ENCODE peak calls at places on chromosome 17, in four cellular contexts. One of them, this sample, is unnamed. For H3K36me3 and H3K27me3, the result is how much of the 10 kb centered on the place peaks cover.

GRCh38 chr17:80371196-80371595 is 43.8 kb upstream of the ENDOV start:
- DNase-seq in keratinocyte: no peak
- DNase-seq in body of pancreas: no peak
- DNase-seq in osteoblast: no peak
- DNase-seq in this sample: no peak

GRCh38 chr17:69320210-69320907 is 6.6 kb downstream of the ABCA5 start:
- DNase-seq in keratinocyte: no peak
- DNase-seq in body of pancreas: no peak
- DNase-seq in osteoblast: peak
- DNase-seq in this sample: no peak

GRCh38 chr17:44878627-44879221 is 20.5 kb downstream of the EFTUD2 start:
- DNase-seq in keratinocyte: no peak
- DNase-seq in body of pancreas: peak
- DNase-seq in osteoblast: peak
- DNase-seq in this sample: peak

GRCh38 chr17:74043976-74044375 is 159.5 kb upstream of the RPL38 start:
- DNase-seq in keratinocyte: no peak
- DNase-seq in body of pancreas: no peak
- DNase-seq in osteoblast: no peak
- DNase-seq in this sample: no peak

GRCh38 chr17:5986644-5987043 is 83.5 kb upstream of the WSCD1 start:
- DNase-seq in keratinocyte: no peak
- DNase-seq in body of pancreas: no peak
- DNase-seq in osteoblast: no peak
- DNase-seq in this sample: no peak

GRCh38 chr17:35577826-35578194 is 561 bp downstream of the PEX12 start:
- DNase-seq in keratinocyte: no peak
- DNase-seq in body of pancreas: peak
- DNase-seq in osteoblast: no peak
- DNase-seq in this sample: no peak

GRCh38 chr17:73770115-73770848 is 126.0 kb upstream of the SDK2 start:
- DNase-seq in keratinocyte: peak
- DNase-seq in body of pancreas: peak
- DNase-seq in osteoblast: peak
- DNase-seq in this sample: no peak

GRCh38 chr17:65173284-65173793 is 36.2 kb downstream of the RGS9 start:
- DNase-seq in keratinocyte: no peak
- DNase-seq in body of pancreas: peak
- DNase-seq in osteoblast: no peak
- DNase-seq in this sample: no peak

GRCh38 chr17:10226930-10227695 is 28.7 kb upstream of the GAS7 start:
- DNase-seq in keratinocyte: no peak
- DNase-seq in body of pancreas: no peak
- DNase-seq in osteoblast: peak
- DNase-seq in this sample: peak

GRCh38 chr17:33099906-33100305 is 108.3 kb downstream of the SPACA3 start:
- DNase-seq in keratinocyte: no peak
- DNase-seq in body of pancreas: no peak
- DNase-seq in osteoblast: no peak
- DNase-seq in this sample: no peak

GRCh38 chr17:28701987-28702751 is 9.5 kb downstream of the PROCA1 start:
- DNase-seq in keratinocyte: no peak
- DNase-seq in body of pancreas: no peak
- DNase-seq in osteoblast: peak
- DNase-seq in this sample: peak

GRCh38 chr17:17837966-17838962 is 1.5 kb upstream of the SREBF1 start:
- DNase-seq in keratinocyte: no peak
- DNase-seq in body of pancreas: peak
- DNase-seq in osteoblast: peak
- DNase-seq in this sample: peak

GRCh38 chr17:81383504-81384421 is 11.5 kb upstream of the BAHCC1 start:
- DNase-seq in keratinocyte: no peak
- DNase-seq in body of pancreas: no peak
- DNase-seq in osteoblast: no peak
- DNase-seq in this sample: no peak

GRCh38 chr17:27993723-27994310 is 48.7 kb upstream of the NLK start:
- DNase-seq in keratinocyte: no peak
- DNase-seq in body of pancreas: no peak
- DNase-seq in osteoblast: no peak
- DNase-seq in this sample: no peak

GRCh38 chr17:6304894-6305612 is 129.9 kb downstream of the AIPL1 start:
- DNase-seq in keratinocyte: no peak
- DNase-seq in body of pancreas: peak
- DNase-seq in osteoblast: no peak
- DNase-seq in this sample: no peak

GRCh38 chr17:31274252-31274651 is 22.8 kb downstream of the OMG start:
- DNase-seq in keratinocyte: peak
- DNase-seq in body of pancreas: peak
- DNase-seq in osteoblast: peak
- DNase-seq in this sample: no peak

GRCh38 chr17:7293821-7294613 is 422 bp downstream of the YBX2 start:
- DNase-seq in keratinocyte: no peak
- DNase-seq in body of pancreas: peak
- DNase-seq in osteoblast: peak
- DNase-seq in this sample: peak

GRCh38 chr17:44203731-44204452 is 4.2 kb upstream of the ATXN7L3 start:
- DNase-seq in keratinocyte: no peak
- DNase-seq in body of pancreas: peak
- DNase-seq in osteoblast: peak
- DNase-seq in this sample: peak

GRCh38 chr17:77295410-77295809 is 154.6 kb downstream of the SEC14L1 start:
- DNase-seq in keratinocyte: no peak
- DNase-seq in body of pancreas: no peak
- DNase-seq in osteoblast: no peak
- DNase-seq in this sample: peak

GRCh38 chr17:28120766-28121165 is 78.3 kb downstream of the NLK start:
- DNase-seq in keratinocyte: no peak
- DNase-seq in body of pancreas: no peak
- DNase-seq in osteoblast: no peak
- DNase-seq in this sample: no peak

GRCh38 chr17:79001190-79002020 is 8.2 kb downstream of the CANT1 start:
- DNase-seq in keratinocyte: no peak
- DNase-seq in body of pancreas: no peak
- DNase-seq in osteoblast: peak
- DNase-seq in this sample: peak

GRCh38 chr17:35947156-35947585 is 3.7 kb upstream of the LYZL6 start:
- DNase-seq in keratinocyte: no peak
- DNase-seq in body of pancreas: peak
- DNase-seq in osteoblast: no peak
- DNase-seq in this sample: peak

GRCh38 chr17:44987194-44987882 is 19.2 kb upstream of the C1QL1 start:
- DNase-seq in keratinocyte: no peak
- DNase-seq in body of pancreas: no peak
- DNase-seq in osteoblast: peak
- DNase-seq in this sample: peak

GRCh38 chr17:71383111-71383510 is 737.7 kb upstream of the SOX9 start:
- DNase-seq in keratinocyte: no peak
- DNase-seq in body of pancreas: no peak
- DNase-seq in osteoblast: no peak
- DNase-seq in this sample: no peak

GRCh38 chr17:58332720-58333395 is 4.3 kb upstream of the TSPOAP1 start:
- DNase-seq in keratinocyte: no peak
- DNase-seq in body of pancreas: no peak
- DNase-seq in osteoblast: peak
- DNase-seq in this sample: peak

GRCh38 chr17:58330544-58330996 is 2.0 kb upstream of the TSPOAP1 start:
- DNase-seq in keratinocyte: no peak
- DNase-seq in body of pancreas: no peak
- DNase-seq in osteoblast: peak
- DNase-seq in this sample: peak

GRCh38 chr17:58329808-58330543 is 1.4 kb upstream of the TSPOAP1 start:
- DNase-seq in keratinocyte: no peak
- DNase-seq in body of pancreas: no peak
- DNase-seq in osteoblast: no peak
- DNase-seq in this sample: no peak

GRCh38 chr17:58331815-58332719 is 3.5 kb upstream of the TSPOAP1 start:
- DNase-seq in keratinocyte: no peak
- DNase-seq in body of pancreas: peak
- DNase-seq in osteoblast: peak
- DNase-seq in this sample: peak

DNA sequence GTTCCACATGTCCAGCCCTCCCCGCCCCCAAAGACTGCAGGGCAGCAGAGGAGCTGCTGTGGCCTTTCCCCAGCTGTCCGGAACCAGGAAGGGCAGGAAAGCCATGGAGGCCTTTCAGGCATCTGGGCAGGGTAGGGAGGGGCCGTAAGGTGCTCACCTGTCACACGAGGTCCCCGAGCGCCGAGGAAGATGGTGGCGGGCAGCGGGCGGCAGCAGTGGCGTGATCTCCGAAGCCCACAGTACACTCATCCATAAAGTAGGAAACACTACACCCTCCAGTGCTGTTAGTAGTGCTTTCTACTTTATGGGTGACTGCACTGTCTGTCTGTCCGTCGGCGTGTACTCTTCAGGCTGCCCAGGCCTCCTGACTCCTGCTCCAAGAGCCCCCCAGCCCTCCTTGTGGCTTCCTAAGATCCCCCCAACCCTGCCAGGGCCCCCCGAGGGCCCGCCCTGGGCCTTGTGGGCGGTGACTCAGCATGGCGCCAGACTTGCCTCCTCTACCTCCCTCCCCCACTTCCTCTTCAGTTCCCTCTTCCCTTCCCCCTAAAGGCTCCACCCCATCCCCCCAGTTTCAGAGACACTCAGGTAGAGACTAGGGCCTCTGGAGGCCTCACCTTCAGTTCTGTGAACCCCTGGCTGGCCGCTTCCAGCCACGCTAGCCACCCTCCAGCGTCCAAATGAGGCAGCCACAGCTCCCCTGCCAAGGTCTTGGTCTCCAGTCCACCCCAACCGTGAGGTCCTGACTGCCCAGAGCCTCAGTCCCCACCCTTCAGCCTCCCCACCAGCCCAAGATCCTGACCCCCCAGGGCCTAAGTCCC is 2.6 kb upstream of the TSPOAP1 start:
- DNase-seq in keratinocyte: no peak
- DNase-seq in body of pancreas: peak
- DNase-seq in osteoblast: peak
- DNase-seq in this sample: peak
- H3K4me3 ChIP-seq in keratinocyte: no peak
- H3K4me3 ChIP-seq in body of pancreas: no peak
- H3K4me3 ChIP-seq in osteoblast: no peak
- H3K4me3 ChIP-seq in this sample: peak

GRCh38 chr17:46053911-46054534 is 55.0 kb downstream of the STH start:
- DNase-seq in keratinocyte: no peak
- DNase-seq in body of pancreas: no peak
- DNase-seq in osteoblast: no peak
- DNase-seq in this sample: no peak
- H3K36me3 ChIP-seq in keratinocyte: under half
- H3K36me3 ChIP-seq in body of pancreas: under half
- H3K36me3 ChIP-seq in osteoblast: under half
- H3K36me3 ChIP-seq in this sample: under half

DNA sequence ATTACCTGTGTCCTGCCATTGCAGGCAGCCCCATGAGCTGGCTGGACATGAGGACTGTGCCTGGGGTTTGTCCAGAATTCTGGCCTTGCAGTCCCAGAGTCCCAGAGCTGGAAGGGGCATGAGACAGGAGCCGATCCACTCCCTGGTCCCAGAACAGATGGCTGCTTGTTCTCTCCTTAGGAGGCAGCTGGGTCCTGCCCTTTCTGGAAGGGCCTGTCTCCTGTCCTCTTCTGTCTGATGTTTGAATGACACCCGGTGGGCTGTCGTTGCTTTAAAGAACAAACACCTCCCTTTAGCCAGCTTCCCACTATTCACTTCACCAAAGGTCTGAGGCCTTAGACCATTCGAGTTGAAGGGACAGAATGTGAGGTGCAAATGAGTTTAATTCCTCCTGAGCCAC is 63.8 kb downstream of the RAP1GAP2 start:
- DNase-seq in keratinocyte: no peak
- DNase-seq in body of pancreas: no peak
- DNase-seq in osteoblast: peak
- DNase-seq in this sample: no peak
- H3K27me3 ChIP-seq in keratinocyte: under half
- H3K27me3 ChIP-seq in body of pancreas: under half
- H3K27me3 ChIP-seq in osteoblast: under half
- H3K27me3 ChIP-seq in this sample: under half

DNA sequence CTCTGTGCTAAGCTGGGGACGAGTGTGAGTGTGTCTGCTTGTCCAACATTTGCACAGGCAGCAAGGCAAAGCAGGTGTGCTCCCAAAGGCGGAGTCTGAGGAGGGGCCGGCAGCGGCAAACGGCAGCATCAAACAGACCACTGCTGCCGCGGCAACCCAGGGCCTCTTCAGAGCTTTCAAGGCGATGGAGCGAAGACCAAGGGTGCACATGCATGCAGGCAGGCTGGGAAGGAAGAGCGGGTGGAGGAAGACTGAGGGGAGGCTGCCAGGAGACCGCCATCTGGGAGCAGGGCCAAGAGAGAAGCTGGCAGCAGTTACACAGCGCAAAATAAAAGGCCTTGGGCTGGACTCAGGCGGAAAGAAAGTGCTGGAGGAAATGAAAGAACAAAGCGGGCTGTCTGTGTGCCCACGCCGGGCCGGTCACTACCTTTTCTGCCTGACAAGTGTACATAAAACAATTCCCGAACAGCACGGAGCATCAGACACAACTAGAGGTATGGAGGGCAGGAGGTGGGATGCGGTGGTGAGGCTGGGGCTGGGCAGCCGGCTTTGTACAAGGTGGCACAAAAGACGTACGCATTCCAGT is 8.5 kb downstream of the TIMM22 start:
- DNase-seq in keratinocyte: no peak
- DNase-seq in body of pancreas: peak
- DNase-seq in osteoblast: peak
- DNase-seq in this sample: peak
- H3K4me3 ChIP-seq in keratinocyte: no peak
- H3K4me3 ChIP-seq in body of pancreas: no peak
- H3K4me3 ChIP-seq in osteoblast: no peak
- H3K4me3 ChIP-seq in this sample: no peak

DNA sequence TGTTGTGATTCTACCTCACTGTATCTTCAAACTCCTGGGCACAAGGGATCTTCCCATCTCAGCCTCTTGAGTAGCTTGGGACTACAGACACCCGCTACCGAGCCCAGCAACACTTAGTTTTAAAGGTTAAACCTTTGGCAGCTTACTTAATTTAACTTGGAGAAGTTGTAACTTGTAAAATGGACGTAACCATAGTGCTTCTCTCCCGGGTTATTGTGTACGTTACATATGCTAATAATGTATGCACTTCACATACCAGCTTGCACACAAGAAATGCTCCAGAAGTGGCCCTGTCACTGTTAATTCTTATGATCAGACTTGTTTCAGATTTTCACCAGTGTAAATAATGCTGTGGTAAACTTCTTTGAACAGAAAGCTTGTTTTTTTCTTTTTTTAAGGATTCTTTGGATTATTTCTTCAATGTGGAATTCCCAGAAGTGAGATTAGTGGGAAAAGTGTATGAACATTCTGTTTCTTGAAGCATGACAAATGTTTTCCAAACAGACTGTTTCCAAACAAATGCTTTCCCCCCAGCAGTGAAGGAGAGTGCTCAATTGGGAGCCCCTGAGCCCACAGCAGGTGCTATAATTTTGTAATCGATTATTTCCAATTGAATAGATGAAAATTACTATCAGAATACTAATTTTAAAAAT is 61.5 kb downstream of the EPN2 start:
- DNase-seq in keratinocyte: no peak
- DNase-seq in body of pancreas: no peak
- DNase-seq in osteoblast: no peak
- DNase-seq in this sample: no peak
- H3K36me3 ChIP-seq in keratinocyte: under half
- H3K36me3 ChIP-seq in body of pancreas: under half
- H3K36me3 ChIP-seq in osteoblast: under half
- H3K36me3 ChIP-seq in this sample: under half